ENCODE peak calls at places on chromosome 1, in ten cellular contexts. M is pancreas, C is A549, E is HCT116, K is fibroblast of lung, D is GM13977, R is DND-41, W is GM12865, X is osteoblast, B is WTC11. T is an unnamed sample.

GRCh38 chr1:79738101-79738500 is 731.6 kb upstream of the ADGRL4 start:
- DNase-seq in M (no peak), C (no peak), E (no peak), K (no peak), D (no peak), R (no peak), W (no peak), X (no peak), B (no peak), T (no peak)

GRCh38 chr1:67700692-67701410 is 15.8 kb downstream of the GADD45A start:
- DNase-seq in M (no peak), C (peak), E (peak), K (peak), D (no peak), R (no peak), W (no peak), X (no peak), B (peak), T (no peak)

GRCh38 chr1:19068639-19069276 is 112.3 kb upstream of the IFFO2 start:
- DNase-seq in M (no peak), C (no peak), E (no peak), K (no peak), D (peak), R (no peak), W (no peak), X (peak), B (no peak), T (no peak)

GRCh38 chr1:150582371-150582770 is 3.0 kb upstream of the MCL1 start:
- DNase-seq in M (no peak), C (no peak), E (no peak), K (peak), D (no peak), R (no peak), W (no peak), X (peak), B (no peak), T (no peak)

GRCh38 chr1:244971524-244972216 is 107.3 kb upstream of the HNRNPU start:
- DNase-seq in M (no peak), C (no peak), E (no peak), K (no peak), D (peak), R (no peak), W (no peak), X (no peak), B (no peak), T (no peak)

GRCh38 chr1:18618546-18619466 is 11.8 kb upstream of the PAX7 start:
- DNase-seq in M (no peak), C (peak), E (peak), K (peak), D (no peak), R (no peak), W (no peak), X (no peak), B (no peak), T (peak)

GRCh38 chr1:111227434-111227833 is at the start of gene CHI3L2:
- DNase-seq in M (no peak), C (no peak), E (no peak), K (peak), D (no peak), R (no peak), W (peak), X (no peak), B (no peak), T (no peak)

GRCh38 chr1:106536741-106537140 is 519.7 kb upstream of the PRMT6 start:
- DNase-seq in M (no peak), C (no peak), E (no peak), K (peak), D (no peak), R (no peak), W (no peak), X (no peak), B (no peak), T (no peak)

GRCh38 chr1:85578321-85579295 is 2.0 kb upstream of the CCN1 start:
- DNase-seq in M (no peak), C (no peak), E (no peak), K (peak), D (peak), R (no peak), W (no peak), X (peak), B (no peak), T (peak)

GRCh38 chr1:89844236-89844807 is 23.5 kb downstream of the LRRC8D start:
- DNase-seq in M (no peak), C (no peak), E (no peak), K (peak), D (peak), R (peak), W (peak), X (peak), B (no peak), T (peak)

GRCh38 chr1:30601316-30602085 is 121.9 kb downstream of the MATN1 start:
- DNase-seq in M (no peak), C (no peak), E (no peak), K (no peak), D (no peak), R (no peak), W (no peak), X (no peak), B (no peak), T (no peak)

GRCh38 chr1:200869753-200870391 is 2.9 kb upstream of the GPR25 start:
- DNase-seq in M (no peak), C (no peak), E (no peak), K (no peak), D (peak), R (no peak), W (peak), X (no peak), B (no peak), T (no peak)

GRCh38 chr1:186404454-186405051 is 28.9 kb downstream of the ODR4 start:
- DNase-seq in M (no peak), C (peak), E (no peak), K (peak), D (peak), R (no peak), W (peak), X (peak), B (no peak), T (peak)
- TF ChIP-seq CTCF in M (peak), C (peak), E (peak), K (peak), D (peak), R (peak), W (peak), X (peak), B (peak), T (peak)

DNA sequence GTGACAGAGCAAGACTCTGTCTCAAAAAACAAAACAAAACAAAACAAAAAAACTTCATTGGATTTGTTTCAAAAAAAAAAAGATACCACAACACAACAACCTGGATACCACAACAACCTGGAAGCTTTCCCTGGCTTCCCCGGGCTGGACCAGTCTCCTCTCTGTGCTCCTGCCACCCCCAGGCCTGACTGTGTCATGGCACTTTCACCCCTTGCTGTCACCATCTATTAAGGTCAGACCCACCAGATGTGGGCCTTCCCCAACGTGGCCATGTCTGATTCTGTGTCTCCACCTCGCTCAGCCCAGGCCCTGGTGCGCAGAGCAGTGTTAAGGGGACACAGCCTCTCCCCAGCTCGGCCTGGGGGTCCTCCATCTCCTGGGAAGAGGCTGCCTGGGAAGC is 28.3 kb upstream of the ACOT11 start:
- DNase-seq in M (no peak), C (peak), E (no peak), K (no peak), D (no peak), R (no peak), W (no peak), X (no peak), B (peak), T (no peak)
- TF ChIP-seq CTCF in M (no peak), C (no peak), E (no peak), K (no peak), D (peak), R (peak), W (peak), X (no peak), B (peak), T (peak)

GRCh38 chr1:70871790-70872189 is 175.8 kb downstream of the PTGER3 start:
- DNase-seq in M (no peak), C (no peak), E (no peak), K (no peak), D (no peak), R (no peak), W (no peak), X (no peak), B (no peak), T (no peak)

GRCh38 chr1:70863256-70863655 is 184.4 kb downstream of the PTGER3 start:
- DNase-seq in M (no peak), C (no peak), E (no peak), K (no peak), D (no peak), R (no peak), W (no peak), X (no peak), B (no peak), T (peak)

GRCh38 chr1:70864302-70864701 is 183.3 kb downstream of the PTGER3 start:
- DNase-seq in M (no peak), C (no peak), E (no peak), K (no peak), D (no peak), R (no peak), W (no peak), X (no peak), B (no peak), T (peak)

DNA sequence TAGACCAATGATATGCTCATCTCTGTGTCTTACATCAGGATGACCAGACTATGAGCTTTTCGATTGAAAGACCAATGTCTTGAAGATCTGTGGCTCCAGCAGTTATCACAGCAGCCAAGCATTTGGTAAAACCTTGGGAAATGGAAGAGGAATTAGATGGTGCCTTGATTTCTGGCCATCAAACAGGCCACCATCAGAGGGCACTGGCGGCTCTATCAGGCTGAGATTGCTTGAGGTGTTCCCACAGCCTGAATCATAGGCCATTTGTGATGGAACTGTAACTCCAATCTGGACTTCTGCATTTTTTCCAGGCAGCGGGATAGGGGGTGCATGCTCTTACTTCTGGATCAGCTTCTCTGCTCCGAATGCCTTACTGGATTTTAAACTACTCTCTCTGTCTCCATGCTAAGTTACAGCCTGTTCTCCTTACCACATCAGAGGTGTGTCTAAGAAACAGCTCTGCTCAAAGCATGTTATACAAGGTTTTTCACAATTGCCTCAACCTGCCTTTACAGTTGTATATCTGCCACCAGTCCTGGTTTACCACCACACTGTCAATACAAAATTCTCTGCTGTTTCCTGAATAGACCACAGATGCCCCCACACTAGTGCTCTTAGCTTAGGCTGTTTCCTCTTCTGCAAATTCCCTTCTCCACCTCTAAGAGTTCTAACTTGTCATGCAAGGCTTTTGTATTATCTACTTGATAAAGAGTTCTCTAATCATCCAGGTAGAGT is 180.9 kb downstream of the PTGER3 start:
- DNase-seq in M (no peak), C (no peak), E (no peak), K (no peak), D (no peak), R (peak), W (no peak), X (no peak), B (peak), T (no peak)
- TF ChIP-seq CTCF in M (no peak), C (no peak), E (no peak), K (no peak), D (no peak), R (peak), W (no peak), X (no peak), B (no peak), T (no peak)

GRCh38 chr1:117036018-117036421 is 24.1 kb upstream of the TTF2 start:
- DNase-seq in M (no peak), C (no peak), E (no peak), K (no peak), D (no peak), R (no peak), W (no peak), X (no peak), B (no peak), T (no peak)
- TF ChIP-seq CTCF in M (no peak), C (no peak), E (no peak), K (no peak), D (no peak), R (no peak), W (no peak), X (no peak), B (no peak), T (no peak)

GRCh38 chr1:17306921-17307320 is 1.1 kb upstream of the PADI4 start:
- DNase-seq in M (no peak), C (no peak), E (no peak), K (no peak), D (no peak), R (no peak), W (no peak), X (no peak), B (no peak), T (no peak)

GRCh38 chr1:17307329-17307728 is 668 bp upstream of the PADI4 start:
- DNase-seq in M (no peak), C (no peak), E (no peak), K (no peak), D (no peak), R (no peak), W (no peak), X (peak), B (no peak), T (no peak)

GRCh38 chr1:17308593-17308992 is 596 bp downstream of the PADI4 start:
- DNase-seq in M (no peak), C (no peak), E (no peak), K (no peak), D (no peak), R (no peak), W (no peak), X (peak), B (no peak), T (no peak)

GRCh38 chr1:17306407-17306806 is 1.6 kb upstream of the PADI4 start:
- DNase-seq in M (no peak), C (no peak), E (no peak), K (no peak), D (no peak), R (no peak), W (no peak), X (peak), B (no peak), T (no peak)

DNA sequence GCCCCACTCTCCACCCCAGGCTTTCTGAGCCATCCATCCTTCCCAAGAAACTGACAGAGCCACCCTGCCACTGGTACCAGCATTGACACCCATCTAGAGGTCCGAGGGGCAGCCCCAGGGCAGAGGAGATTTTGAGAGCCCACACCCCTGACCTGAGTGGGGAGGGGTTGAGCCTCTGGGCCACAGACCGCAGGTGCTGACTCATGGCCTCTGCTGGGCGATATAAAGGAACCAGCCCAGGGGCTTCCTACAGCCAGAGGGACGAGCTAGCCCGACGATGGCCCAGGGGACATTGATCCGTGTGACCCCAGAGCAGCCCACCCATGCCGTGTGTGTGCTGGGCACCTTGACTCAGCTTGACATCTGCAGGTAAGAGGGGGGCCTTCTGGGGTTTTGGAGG is at the start of gene PADI4:
- DNase-seq in M (no peak), C (no peak), E (no peak), K (no peak), D (no peak), R (no peak), W (no peak), X (peak), B (no peak), T (no peak)
- TF ChIP-seq CTCF in M (no peak), C (no peak), E (no peak), K (no peak), D (no peak), R (no peak), W (no peak), X (no peak), B (no peak), T (no peak)

DNA sequence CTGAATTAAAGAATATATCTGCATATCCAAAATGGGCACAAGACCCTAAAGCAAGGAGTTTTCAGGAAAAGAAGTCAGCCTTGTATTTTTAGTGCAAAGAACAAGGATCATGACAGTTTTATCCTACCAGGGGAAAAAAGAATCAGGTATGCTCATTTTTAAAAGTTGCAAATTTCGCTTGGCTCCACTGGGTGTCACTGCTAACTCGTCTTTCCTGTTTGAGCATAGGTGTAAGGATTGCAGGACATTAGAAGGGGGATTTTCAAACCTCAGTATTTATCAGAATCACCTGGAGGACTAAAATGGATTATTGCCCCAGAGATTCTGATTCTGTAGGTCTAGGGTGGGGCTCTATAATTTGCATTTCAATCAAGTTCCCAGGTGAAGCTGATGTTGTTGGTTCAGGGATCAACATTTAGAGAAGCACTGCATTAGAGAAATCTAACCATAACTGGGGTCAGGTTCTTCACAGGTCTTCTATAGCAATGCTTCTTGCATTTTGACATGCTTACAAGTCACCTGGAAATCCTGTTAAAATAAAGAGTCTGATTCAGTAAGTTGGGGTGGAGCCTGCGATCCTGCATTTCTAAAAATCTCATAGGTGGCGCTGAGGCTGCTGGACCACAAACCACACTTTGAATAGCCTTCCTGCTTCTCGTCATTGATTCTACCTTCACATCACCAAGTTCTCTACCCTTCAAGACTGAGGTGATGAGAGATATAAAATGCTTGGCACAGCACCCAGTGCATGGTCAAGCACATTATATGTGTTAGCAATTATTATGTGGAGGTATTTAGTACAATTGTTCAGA is 39.6 kb downstream of the NUF2 start:
- DNase-seq in M (no peak), C (peak), E (peak), K (peak), D (peak), R (no peak), W (peak), X (no peak), B (peak), T (no peak)
- TF ChIP-seq CTCF in M (no peak), C (peak), E (peak), K (peak), D (peak), R (peak), W (peak), X (peak), B (peak), T (peak)

T was measured in HFFc6.